ENCODE peak calls at places on chromosomes 3 and 15, in seven cellular contexts. N is stimulated activated CD4-positive, alpha-beta T cell treated with anti-CD3 and anti-CD28 coated beads, TNF-alpha, amount 100 ng/mL, for 4 hours; A is HT1080; D is posterior cingulate gyrus; K is CD4-positive, alpha-beta T cell; P is activated CD8-positive, alpha-beta memory T cell treated with anti-CD3 and anti-CD28 coated beads for 48 hours; L is heart right ventricle. V is an unnamed sample.

GRCh38 chr3:119173325-119173724 is at the start of gene UPK1B:
- DNase-seq in N (no peak), A (no peak), D (no peak), K (no peak), P (no peak), L (no peak), V (no peak)

GRCh38 chr15:35092846-35093245 is 7.8 kb upstream of the NANOGP8 start:
- DNase-seq in N (no peak), A (no peak), D (peak; percentile 76), K (no peak), P (no peak), L (no peak), V (no peak)

GRCh38 chr3:45929042-45929679 is 14.1 kb upstream of the CXCR6 start:
- DNase-seq in N (peak; percentile 44), A (peak; percentile 32), D (peak; percentile 91), K (peak; percentile 67), P (peak; percentile 38), L (no peak), V (peak; percentile 39)

GRCh38 chr3:161395613-161396012 is 24.3 kb upstream of the SPTSSB start:
- DNase-seq in N (no peak), A (no peak), D (no peak), K (no peak), P (no peak), L (no peak), V (no peak)

GRCh38 chr3:156751461-156752025 is 74.6 kb upstream of the LEKR1 start:
- DNase-seq in N (no peak), A (peak; percentile 69), D (no peak), K (no peak), P (no peak), L (peak; percentile 49), V (no peak)

GRCh38 chr3:7518471-7518870 is 657.6 kb downstream of the GRM7 start:
- DNase-seq in N (no peak), A (no peak), D (no peak), K (no peak), P (no peak), L (no peak), V (no peak)

GRCh38 chr3:124701687-124702086 is 28.6 kb upstream of the UMPS start:
- DNase-seq in N (no peak), A (peak; percentile 71), D (no peak), K (no peak), P (no peak), L (no peak), V (no peak)

GRCh38 chr15:31308185-31308639 is 18.4 kb upstream of the KLF13 start:
- DNase-seq in N (no peak), A (no peak), D (peak; percentile 33), K (no peak), P (no peak), L (no peak), V (no peak)

GRCh38 chr3:139319428-139320402 is 24.1 kb upstream of the MRPS22 start:
- DNase-seq in N (no peak), A (no peak), D (no peak), K (no peak), P (no peak), L (no peak), V (no peak)

GRCh38 chr3:37819591-37819990 is 42.1 kb upstream of the CTDSPL start:
- DNase-seq in N (no peak), A (peak; percentile 28), D (no peak), K (no peak), P (no peak), L (no peak), V (no peak)

GRCh38 chr3:146968204-146968651 is 363.1 kb upstream of the PLSCR5 start:
- DNase-seq in N (no peak), A (peak; percentile 96), D (no peak), K (no peak), P (no peak), L (no peak), V (no peak)

GRCh38 chr15:82805994-82806406 is at the start of gene FSD2:
- DNase-seq in N (no peak), A (no peak), D (no peak), K (no peak), P (no peak), L (peak; percentile 27), V (no peak)

GRCh38 chr3:105866656-105867653 is 1.9 kb downstream of the CBLB start:
- DNase-seq in N (no peak), A (peak; percentile 19), D (no peak), K (no peak), P (no peak), L (no peak), V (no peak)

GRCh38 chr3:38458796-38459498 is 5.3 kb downstream of the ACVR2B start:
- DNase-seq in N (no peak), A (peak; percentile 52), D (peak; percentile 90), K (no peak), P (no peak), L (peak; percentile 42), V (no peak)

GRCh38 chr3:31077826-31078225 is 183.4 kb upstream of the GADL1 start:
- DNase-seq in N (no peak), A (peak; percentile 90), D (no peak), K (no peak), P (no peak), L (no peak), V (no peak)

GRCh38 chr15:45253330-45253729 is 1.3 kb downstream of the SLC28A2 start:
- DNase-seq in N (no peak), A (peak; percentile 20), D (no peak), K (no peak), P (no peak), L (no peak), V (no peak)

GRCh38 chr3:14810070-14810732 is 8.6 kb upstream of the FGD5 start:
- DNase-seq in N (no peak), A (no peak), D (peak; percentile 82), K (no peak), P (no peak), L (peak; percentile 59), V (no peak)

GRCh38 chr3:152307829-152308474 is 39.2 kb downstream of the MBNL1 start:
- DNase-seq in N (no peak), A (no peak), D (no peak), K (no peak), P (no peak), L (no peak), V (no peak)

GRCh38 chr15:45372032-45372995 is 6.0 kb downstream of the GATM start:
- DNase-seq in N (no peak), A (peak; percentile 68), D (no peak), K (no peak), P (no peak), L (no peak), V (no peak)

GRCh38 chr15:62326460-62327011 is 161.5 kb upstream of the C2CD4B start:
- DNase-seq in N (no peak), A (no peak), D (no peak), K (no peak), P (no peak), L (no peak), V (no peak)

GRCh38 chr3:156631323-156631722 is 43.1 kb upstream of the TIPARP start:
- DNase-seq in N (no peak), A (no peak), D (no peak), K (no peak), P (no peak), L (no peak), V (no peak)

GRCh38 chr3:23435318-23435717 is 232.2 kb downstream of the UBE2E2 start:
- DNase-seq in N (no peak), A (peak; percentile 52), D (no peak), K (no peak), P (no peak), L (no peak), V (no peak)

GRCh38 chr15:79724804-79725203 is 172.0 kb downstream of the MTHFS start:
- DNase-seq in N (no peak), A (no peak), D (no peak), K (no peak), P (no peak), L (no peak), V (no peak)

GRCh38 chr15:48962662-48963523 is 826 bp downstream of the SHC4 start:
- DNase-seq in N (no peak), A (no peak), D (peak; percentile 87), K (no peak), P (no peak), L (peak; percentile 31), V (no peak)

GRCh38 chr15:79872358-79873017 is 24.3 kb downstream of the MTHFS start:
- DNase-seq in N (no peak), A (peak; percentile 91), D (no peak), K (no peak), P (no peak), L (no peak), V (no peak)

GRCh38 chr3:190375671-190376070 is 12.3 kb upstream of the CLDN16 start:
- DNase-seq in N (no peak), A (no peak), D (no peak), K (no peak), P (no peak), L (no peak), V (no peak)

GRCh38 chr3:158685151-158685550 is 12.7 kb upstream of the LXN start:
- DNase-seq in N (no peak), A (no peak), D (no peak), K (no peak), P (no peak), L (no peak), V (no peak)

GRCh38 chr3:63724987-63725386 is 72.5 kb downstream of the SNTN start:
- DNase-seq in N (no peak), A (peak; percentile 93), D (peak; percentile 61), K (no peak), P (no peak), L (no peak), V (no peak)

V was measured in activated naive CD8-positive, alpha-beta T cell treated with anti-CD3 and anti-CD28 coated beads, Interleukin-2, amount 50 U/mL, for 16 hours.